ENCODE peak calls at places on chromosomes 5 and 9, in six cellular contexts. T is hepatocyte, J is cardiac fibroblast, M is MM.1S, N is AG09319, P is GM20000. Y is an unnamed sample.

GRCh38 chr5:166551384-166551783 is 1740.1 kb upstream of the WWC1 start:
- DNase-seq in T (no peak), J (peak; percentile 1), M (no peak), N (no peak), P (no peak), Y (no peak)

GRCh38 chr5:169107316-169107715 is 193.6 kb downstream of the SLIT3 start:
- DNase-seq in T (no peak), J (no peak), M (no peak), N (no peak), P (no peak), Y (no peak)

GRCh38 chr5:40556811-40557210 is 122.9 kb upstream of the PTGER4 start:
- DNase-seq in T (no peak), J (no peak), M (no peak), N (no peak), P (no peak), Y (no peak)

GRCh38 chr9:3549243-3549642 is 23.4 kb upstream of the RFX3 start:
- DNase-seq in T (no peak), J (no peak), M (no peak), N (no peak), P (no peak), Y (no peak)

GRCh38 chr9:112174965-112175795 is at the start of gene SUSD1:
- DNase-seq in T (peak; percentile 74), J (no peak), M (no peak), N (no peak), P (peak; percentile 82), Y (peak; percentile 41)

GRCh38 chr5:66929995-66930394 is 266.6 kb downstream of the CD180 start:
- DNase-seq in T (no peak), J (no peak), M (no peak), N (no peak), P (no peak), Y (no peak)

GRCh38 chr5:137304227-137304874 is 194.8 kb downstream of the SPOCK1 start:
- DNase-seq in T (peak; percentile 31), J (no peak), M (no peak), N (no peak), P (no peak), Y (no peak)

GRCh38 chr5:1507016-1507375 is 16.8 kb downstream of the LPCAT1 start:
- DNase-seq in T (no peak), J (no peak), M (no peak), N (no peak), P (no peak), Y (no peak)

GRCh38 chr9:37302277-37302676 is 120.2 kb upstream of the GRHPR start:
- DNase-seq in T (no peak), J (no peak), M (peak; percentile 94), N (no peak), P (peak; percentile 64), Y (no peak)

GRCh38 chr5:157535042-157535865 is 40.3 kb downstream of the ADAM19 start:
- DNase-seq in T (no peak), J (no peak), M (no peak), N (no peak), P (no peak), Y (no peak)

GRCh38 chr9:105608685-105609598 is 51.0 kb downstream of the FKTN start:
- DNase-seq in T (peak; percentile 69), J (peak; percentile 68), M (peak; percentile 71), N (peak; percentile 15), P (peak; percentile 54), Y (no peak)
- TF ChIP-seq CTCF in T (peak; percentile 70), J (peak; percentile 44), M (peak; percentile 51), N (peak; percentile 44), P (peak; percentile 28), Y (peak; percentile 63)

DNA sequence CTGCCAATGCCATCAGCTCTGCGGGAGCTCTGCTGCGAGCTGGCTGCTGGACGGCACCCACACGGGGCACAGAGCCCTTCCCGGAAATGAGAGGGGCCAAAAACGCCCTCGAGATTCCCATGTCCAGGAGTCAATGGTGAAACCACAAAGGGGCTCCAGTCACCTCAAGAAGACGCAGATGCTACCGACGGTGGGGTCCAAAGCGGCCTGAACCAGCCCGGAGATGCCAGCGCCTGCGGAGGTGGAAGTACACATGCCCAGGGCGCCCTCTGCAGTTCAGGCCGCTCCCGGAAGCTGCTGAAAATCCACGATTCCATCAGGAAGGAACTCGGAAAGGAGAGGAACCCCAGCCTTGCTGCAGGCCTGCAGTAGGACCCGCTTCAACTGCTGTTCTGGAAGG is 82.4 kb upstream of the SELENOP start:
- DNase-seq in T (no peak), J (peak; percentile 19), M (no peak), N (no peak), P (no peak), Y (no peak)
- TF ChIP-seq CTCF in T (no peak), J (peak; percentile 50), M (no peak), N (peak; percentile 15), P (no peak), Y (no peak)

DNA sequence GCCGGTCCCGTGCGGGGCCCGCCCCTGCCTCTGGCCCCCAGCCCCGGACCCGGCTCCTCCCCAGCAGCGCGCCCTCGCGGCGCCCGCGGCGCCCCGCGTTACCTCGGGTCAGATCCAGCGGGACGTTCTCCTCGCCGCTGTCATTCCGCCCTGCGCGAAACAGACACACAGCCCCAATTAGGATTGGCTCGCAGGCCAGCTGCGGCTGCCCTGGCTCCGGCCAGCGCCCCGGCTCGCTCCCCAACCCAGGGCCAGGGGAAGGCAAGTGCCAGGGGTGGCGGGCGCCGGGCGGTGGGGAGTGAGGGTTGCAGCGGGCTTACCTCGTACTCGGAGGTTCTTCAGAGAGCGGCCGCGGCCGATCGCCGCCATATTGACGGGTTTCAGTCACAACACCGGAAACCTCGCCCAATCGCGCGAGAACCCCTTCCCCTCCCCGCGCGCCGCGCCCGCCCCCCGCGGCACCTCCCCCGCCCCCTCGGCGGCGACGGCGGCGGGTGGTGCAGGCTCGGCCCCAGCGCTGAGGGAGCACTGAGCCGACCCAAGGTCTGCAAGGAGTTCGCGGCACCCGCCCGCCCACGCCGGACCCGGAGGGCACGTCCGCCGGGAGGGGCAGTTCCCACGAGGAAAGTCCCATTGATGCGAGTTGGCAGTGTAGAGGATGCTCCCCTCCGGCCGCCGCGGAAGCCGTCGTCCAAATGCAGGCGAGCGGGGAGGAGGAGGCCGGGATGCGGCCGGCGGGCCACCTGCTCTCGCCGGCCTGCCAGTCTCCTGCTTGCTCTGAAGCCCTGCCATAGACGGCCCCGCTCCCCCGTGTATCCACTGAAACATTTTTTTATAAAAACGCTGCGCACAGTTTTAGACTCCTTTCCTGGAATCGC is at the start of gene RICTOR:
- DNase-seq in T (peak; percentile 96), J (peak; percentile 87), M (peak; percentile 88), N (peak; percentile 63), P (peak; percentile 97), Y (peak; percentile 25)
- TF ChIP-seq CTCF in T (no peak), J (no peak), M (no peak), N (no peak), P (no peak), Y (no peak)

DNA sequence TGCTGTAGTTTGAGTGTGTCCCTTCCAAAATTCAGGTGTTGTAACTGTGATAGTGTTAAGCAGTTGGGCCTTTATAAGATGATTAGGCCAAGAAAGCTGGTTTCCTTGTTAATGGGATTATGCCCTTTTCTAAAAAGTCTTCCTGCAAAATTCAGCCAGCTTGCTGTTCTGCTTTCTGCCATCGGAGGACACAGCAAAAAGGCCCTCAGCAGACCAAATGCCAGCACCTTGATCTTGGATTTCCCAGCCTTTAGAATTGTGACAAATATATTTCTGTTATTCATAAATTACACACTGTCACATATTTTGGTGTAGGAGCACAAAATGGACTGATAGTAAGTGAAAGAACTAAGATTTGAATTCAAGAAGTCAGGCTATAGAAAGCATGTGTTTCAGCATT is 203.2 kb downstream of the IZUMO3 start:
- DNase-seq in T (no peak), J (no peak), M (no peak), N (no peak), P (no peak), Y (no peak)
- TF ChIP-seq CTCF in T (no peak), J (no peak), M (no peak), N (no peak), P (no peak), Y (no peak)

GRCh38 chr5:57082441-57083067 is 91.3 kb upstream of the GPBP1 start:
- DNase-seq in T (peak; percentile 55), J (peak; percentile 35), M (no peak), N (no peak), P (no peak), Y (no peak)
- TF ChIP-seq CTCF in T (peak; percentile 54), J (peak; percentile 38), M (peak; percentile 11), N (peak; percentile 32), P (no peak), Y (peak; percentile 32)

GRCh38 chr9:137174722-137175293 is 3.0 kb upstream of the TMEM210 start:
- DNase-seq in T (no peak), J (no peak), M (no peak), N (no peak), P (peak; percentile 50), Y (no peak)
- TF ChIP-seq CTCF in T (peak; percentile 1), J (no peak), M (no peak), N (no peak), P (no peak), Y (no peak)

GRCh38 chr5:125410501-125411162 is 664.2 kb upstream of the ZNF608 start:
- DNase-seq in T (peak; percentile 7), J (peak; percentile 89), M (no peak), N (peak; percentile 51), P (no peak), Y (no peak)

GRCh38 chr5:125411163-125412050 is 665.0 kb upstream of the ZNF608 start:
- DNase-seq in T (peak; percentile 28), J (peak; percentile 86), M (peak; percentile 80), N (no peak), P (peak; percentile 44), Y (no peak)

GRCh38 chr5:125413861-125414260 is 667.4 kb upstream of the ZNF608 start:
- DNase-seq in T (no peak), J (no peak), M (no peak), N (no peak), P (no peak), Y (no peak)

GRCh38 chr5:125412051-125412560 is 665.7 kb upstream of the ZNF608 start:
- DNase-seq in T (peak; percentile 74), J (peak; percentile 45), M (peak; percentile 41), N (no peak), P (peak; percentile 32), Y (no peak)

DNA sequence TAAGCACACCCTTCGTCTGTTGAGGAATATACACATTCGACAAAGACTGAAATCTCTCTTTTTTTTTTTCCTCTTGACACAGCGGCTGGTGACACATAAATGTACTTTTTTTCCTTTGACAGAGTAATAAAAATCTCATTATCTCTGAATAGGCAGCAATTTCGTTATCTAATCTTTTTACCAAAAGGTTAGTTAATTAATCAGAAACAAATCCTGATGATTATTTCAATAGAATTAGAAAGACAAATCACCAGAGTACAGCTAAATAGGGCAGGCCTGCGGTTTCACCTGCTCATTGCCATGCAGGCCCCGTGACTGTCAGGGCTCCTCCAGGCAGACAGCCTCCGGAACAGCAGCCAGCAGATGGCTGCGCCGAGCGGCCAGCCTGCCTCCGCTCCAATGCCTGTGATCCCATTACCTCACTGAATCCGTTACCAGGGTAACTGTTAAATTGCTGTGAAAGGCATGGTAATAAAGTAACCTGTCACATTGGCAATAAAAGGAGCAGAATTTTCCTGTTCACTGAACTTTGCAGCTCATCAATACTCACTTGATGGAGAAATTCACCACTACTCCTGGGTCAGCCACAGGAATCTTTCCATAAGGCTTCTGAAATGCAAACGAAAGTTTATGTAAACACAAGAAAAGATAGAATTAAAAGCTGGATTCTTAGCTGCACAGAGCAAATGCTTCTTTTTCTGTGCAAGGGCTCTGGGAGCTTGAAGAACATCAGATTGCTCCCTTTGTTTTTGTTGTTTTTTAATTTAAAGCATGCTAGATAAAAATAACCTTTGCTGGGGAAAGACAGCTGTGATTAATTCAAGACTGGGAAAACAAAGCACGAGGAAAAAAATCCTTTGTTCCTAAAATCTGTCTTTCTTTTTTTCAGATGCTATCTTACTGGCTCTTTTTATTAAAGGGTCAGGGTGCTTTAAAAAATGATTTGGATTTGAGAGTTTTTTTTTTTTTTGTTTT is 666.4 kb upstream of the ZNF608 start:
- DNase-seq in T (peak; percentile 90), J (peak; percentile 87), M (no peak), N (peak; percentile 52), P (peak; percentile 38), Y (no peak)
- TF ChIP-seq CTCF in T (peak; percentile 46), J (peak; percentile 59), M (no peak), N (peak; percentile 63), P (no peak), Y (peak; percentile 54)

GRCh38 chr5:64722588-64722987 is 32.3 kb downstream of the SHISAL2B start:
- DNase-seq in T (no peak), J (no peak), M (no peak), N (no peak), P (no peak), Y (no peak)
- TF ChIP-seq CTCF in T (no peak), J (no peak), M (no peak), N (no peak), P (no peak), Y (no peak)